ENCODE peak calls at places on chromosomes 13 and 19, in six cellular contexts. N is WTC11, W is heart right ventricle, R is fibroblast of pulmonary artery, B is tibial artery, M is neural crest cell. G is an unnamed sample.

GRCh38 chr13:96544965-96545364 is 449.3 kb downstream of the OXGR1 start:
- DNase-seq in N (no peak), R (no peak), M (no peak), W (no peak), B (no peak), G (no peak)

GRCh38 chr13:59261928-59262488 is 901.7 kb downstream of the DIAPH3 start:
- DNase-seq in W (no peak), B (no peak), R (peak), M (peak), N (no peak), G (no peak)

GRCh38 chr19:41376241-41376997 is at the start of gene TMEM91:
- DNase-seq in R (peak), W (peak), M (peak), N (peak), B (peak), G (peak)

GRCh38 chr19:18202759-18203407 is 959 bp downstream of the RAB3A start:
- DNase-seq in W (peak), M (no peak), N (peak), R (no peak), B (no peak), G (peak)

GRCh38 chr19:17830567-17831418 is 9.5 kb upstream of the INSL3 start:
- DNase-seq in M (peak), W (peak), B (no peak), N (peak), R (peak), G (peak)

GRCh38 chr13:107361666-107362065 is 793.7 kb upstream of the ARGLU1 start:
- DNase-seq in W (no peak), B (no peak), N (no peak), M (no peak), R (peak), G (no peak)

GRCh38 chr19:30666301-30666803 is 294.2 kb downstream of the ZNF536 start:
- DNase-seq in W (peak), R (peak), B (no peak), N (peak), M (peak), G (peak)

GRCh38 chr19:47994209-47994802 is at the start of gene ELSPBP1:
- DNase-seq in M (no peak), N (no peak), W (no peak), B (no peak), R (no peak), G (peak)

GRCh38 chr19:38733493-38734175 is 10.6 kb downstream of the CAPN12 start:
- DNase-seq in W (no peak), N (no peak), M (no peak), B (peak), R (no peak), G (no peak)

GRCh38 chr19:10095622-10095947 is 6.9 kb downstream of the ANGPTL6 start:
- DNase-seq in R (no peak), B (no peak), N (no peak), M (no peak), W (no peak), G (no peak)

GRCh38 chr13:39892731-39893293 is 237.3 kb downstream of the COG6 start:
- DNase-seq in B (no peak), R (peak), M (no peak), N (no peak), W (peak), G (no peak)

GRCh38 chr19:1434040-1434366 is 4.2 kb upstream of the RPS15 start:
- DNase-seq in N (no peak), B (no peak), W (no peak), R (no peak), M (no peak), G (no peak)

GRCh38 chr13:35839746-35840273 is 291.4 kb downstream of the DCLK1 start:
- DNase-seq in N (no peak), R (no peak), M (no peak), W (peak), B (no peak), G (no peak)

GRCh38 chr13:63393112-63393511 is 1977.5 kb upstream of the PCDH20 start:
- DNase-seq in N (no peak), R (peak), M (no peak), W (no peak), B (no peak), G (no peak)

GRCh38 chr19:16442386-16443276 is 29.1 kb downstream of the EPS15L1 start:
- DNase-seq in B (no peak), N (no peak), W (peak), R (no peak), M (no peak), G (no peak)
- TF ChIP-seq CTCF in B (no peak), N (no peak), W (no peak), R (no peak), M (no peak), G (no peak)

GRCh38 chr19:29478578-29479565 is 46.9 kb upstream of the VSTM2B start:
- DNase-seq in B (no peak), M (peak), R (no peak), W (no peak), N (peak), G (peak)
- TF ChIP-seq CTCF in B (no peak), M (peak), R (no peak), W (no peak), N (peak), G (peak)

DNA sequence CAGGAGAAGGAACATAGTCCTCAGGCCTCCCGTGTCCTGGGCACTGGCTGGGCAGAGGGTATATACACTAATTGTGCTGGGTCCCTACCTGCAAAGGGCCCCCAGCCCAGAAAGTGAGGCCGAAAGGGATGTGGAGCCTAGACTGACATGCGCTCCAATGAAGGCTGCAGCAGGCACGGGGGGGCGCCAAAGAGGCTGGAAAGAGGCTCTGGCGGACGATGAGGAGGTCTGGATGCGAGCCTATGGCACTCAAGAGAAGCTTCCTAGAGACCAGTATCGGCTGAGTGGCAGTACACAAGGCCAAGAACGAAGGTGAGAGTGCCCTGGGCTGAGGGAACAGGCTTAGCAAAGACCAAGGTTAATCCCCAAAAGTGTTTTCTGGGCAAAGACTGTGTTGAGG is 16.6 kb downstream of the VRK3 start:
- DNase-seq in N (peak), R (no peak), B (no peak), M (peak), W (no peak), G (peak)
- TF ChIP-seq CTCF in N (no peak), R (peak), B (no peak), M (peak), W (no peak), G (peak)

GRCh38 chr19:7326105-7326877 is 22.4 kb upstream of the ARHGEF18 start:
- DNase-seq in R (peak), B (peak), N (peak), M (no peak), W (no peak), G (peak)
- TF ChIP-seq CTCF in R (peak), B (peak), N (peak), M (peak), W (peak), G (no peak)

DNA sequence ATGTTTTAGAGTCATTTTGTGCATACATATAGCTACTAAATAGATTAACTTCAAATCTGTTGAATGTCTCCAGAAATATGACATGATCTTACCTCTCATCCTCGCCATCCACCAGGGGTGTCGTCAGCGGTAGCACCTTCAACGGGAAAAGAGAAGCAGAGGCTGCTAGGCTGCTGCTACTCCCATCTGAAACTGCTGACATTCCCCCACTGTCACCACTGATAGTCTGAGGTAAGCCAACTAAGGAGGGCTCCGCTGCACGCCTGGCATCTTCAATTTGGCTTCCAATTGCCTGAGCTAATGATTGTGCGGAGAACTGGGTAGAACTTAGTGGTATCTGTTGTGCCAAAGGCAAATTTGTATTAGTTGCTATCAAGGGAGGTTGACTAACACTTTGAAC is 3.1 kb downstream of the TSC22D1 start:
- DNase-seq in W (no peak), B (no peak), M (no peak), R (no peak), N (no peak), G (peak)
- TF ChIP-seq CTCF in W (no peak), B (no peak), M (peak), R (no peak), N (no peak), G (no peak)

GRCh38 chr19:50511069-50511822 is at the start of gene JOSD2:
- DNase-seq in N (peak), B (peak), W (peak), M (peak), R (peak), G (peak)
- TF ChIP-seq CTCF in N (no peak), B (no peak), W (no peak), M (no peak), R (no peak), G (no peak)

GRCh38 chr13:113211774-113212173 is 2.4 kb downstream of the CUL4A start:
- DNase-seq in M (peak), W (no peak), R (no peak), N (peak), B (no peak), G (peak)
- TF ChIP-seq CTCF in M (peak), W (no peak), R (no peak), N (no peak), B (no peak), G (peak)